ENCODE peak calls at places on chromosomes 1 and 21, in four cellular contexts. G, Z, X and R are unnamed samples.

GRCh38 chr1:238562376-238562775 is 671.7 kb upstream of the ZP4 start:
- DNase-seq in G (no peak), Z (no peak), X (no peak), R (peak)

GRCh38 chr1:171141336-171142051 is 43.6 kb upstream of the FMO2 start:
- DNase-seq in G (peak), Z (no peak), X (no peak), R (no peak)

GRCh38 chr1:32349211-32349708 is 13.0 kb downstream of the FAM229A start:
- DNase-seq in G (no peak), Z (no peak), X (no peak), R (no peak)

GRCh38 chr21:28833181-28833580 is 159.5 kb downstream of the LTN1 start:
- DNase-seq in G (no peak), Z (no peak), X (no peak), R (peak)

GRCh38 chr1:108686609-108687313 is 5.3 kb upstream of the PRPF38B start:
- DNase-seq in G (no peak), Z (no peak), X (no peak), R (no peak)

GRCh38 chr1:109274533-109275476 is 8.1 kb downstream of the PSRC1 start:
- DNase-seq in G (no peak), Z (no peak), X (peak), R (peak)

GRCh38 chr1:6241887-6242740 is 1.9 kb upstream of the HES3 start:
- DNase-seq in G (peak), Z (no peak), X (no peak), R (no peak)

GRCh38 chr1:243325305-243325890 is 69.6 kb downstream of the SDCCAG8 start:
- DNase-seq in G (peak), Z (peak), X (peak), R (peak)

GRCh38 chr1:229579101-229579651 is 20.7 kb upstream of the ABCB10 start:
- DNase-seq in G (no peak), Z (no peak), X (no peak), R (peak)

GRCh38 chr1:177571076-177571475 is 398.8 kb downstream of the SEC16B start:
- DNase-seq in G (peak), Z (no peak), X (no peak), R (no peak)

GRCh38 chr1:204503122-204503912 is 8.7 kb upstream of the PIK3C2B start:
- DNase-seq in G (peak), Z (peak), X (peak), R (peak)

GRCh38 chr1:18396247-18396646 is 84.5 kb upstream of the KLHDC7A start:
- DNase-seq in G (no peak), Z (no peak), X (peak), R (peak)

GRCh38 chr21:34583926-34584563 is 30.9 kb downstream of the RCAN1 start:
- DNase-seq in G (no peak), Z (no peak), X (no peak), R (no peak)

GRCh38 chr1:207938016-207938415 is 27.1 kb upstream of the CD34 start:
- DNase-seq in G (no peak), Z (no peak), X (no peak), R (no peak)

GRCh38 chr1:56867491-56867890 is 12.9 kb downstream of the C8A start:
- DNase-seq in G (no peak), Z (no peak), X (no peak), R (no peak)

GRCh38 chr1:213724640-213725536 is 262.9 kb upstream of the PROX1 start:
- DNase-seq in G (no peak), Z (no peak), X (no peak), R (peak)

GRCh38 chr1:199067483-199067882 is 428.6 kb downstream of the PTPRC start:
- DNase-seq in G (no peak), Z (peak), X (no peak), R (no peak)

GRCh38 chr21:37032877-37033471 is 26.5 kb downstream of the RIPPLY3 start:
- DNase-seq in G (no peak), Z (no peak), X (peak), R (peak)

GRCh38 chr1:178908358-178908757 is 37.5 kb upstream of the ANGPTL1 start:
- DNase-seq in G (no peak), Z (no peak), X (no peak), R (no peak)

GRCh38 chr21:31729622-31730343 is 2.1 kb downstream of the SCAF4 start:
- DNase-seq in G (no peak), Z (no peak), X (no peak), R (no peak)

GRCh38 chr1:161382214-161383019 is 14.7 kb upstream of the CFAP126 start:
- DNase-seq in G (peak), Z (peak), X (peak), R (peak)

GRCh38 chr1:230828421-230828820 is 39.9 kb downstream of the C1orf198 start:
- DNase-seq in G (no peak), Z (no peak), X (no peak), R (no peak)
- TF ChIP-seq EZH2 in G (no peak), Z (no peak), X (no peak), R (no peak)

GRCh38 chr1:173603056-173603591 is at the start of gene SLC9C2:
- DNase-seq in G (no peak), Z (peak), X (no peak), R (no peak)

GRCh38 chr1:173608503-173609216 is 5.8 kb upstream of the SLC9C2 start:
- DNase-seq in G (no peak), Z (no peak), X (no peak), R (no peak)
- H3K4me2 ChIP-seq in G (no peak), Z (no peak), X (no peak), R (no peak)

GRCh38 chr1:24925963-24926362 is 4.1 kb downstream of the RUNX3 start:
- DNase-seq in G (no peak), Z (no peak), X (no peak), R (no peak)

GRCh38 chr1:24926596-24927249 is 3.4 kb downstream of the RUNX3 start:
- DNase-seq in G (peak), Z (no peak), X (no peak), R (no peak)

GRCh38 chr1:24928631-24929090 is 1.4 kb downstream of the RUNX3 start:
- DNase-seq in G (peak), Z (peak), X (no peak), R (no peak)

GRCh38 chr1:24927886-24928630 is 2.0 kb downstream of the RUNX3 start:
- DNase-seq in G (peak), Z (no peak), X (no peak), R (no peak)

GRCh38 chr1:24927473-24927872 is 2.6 kb downstream of the RUNX3 start:
- DNase-seq in G (no peak), Z (no peak), X (no peak), R (no peak)
- TF ChIP-seq EZH2 in G (no peak), Z (no peak), X (no peak), R (no peak)

DNA sequence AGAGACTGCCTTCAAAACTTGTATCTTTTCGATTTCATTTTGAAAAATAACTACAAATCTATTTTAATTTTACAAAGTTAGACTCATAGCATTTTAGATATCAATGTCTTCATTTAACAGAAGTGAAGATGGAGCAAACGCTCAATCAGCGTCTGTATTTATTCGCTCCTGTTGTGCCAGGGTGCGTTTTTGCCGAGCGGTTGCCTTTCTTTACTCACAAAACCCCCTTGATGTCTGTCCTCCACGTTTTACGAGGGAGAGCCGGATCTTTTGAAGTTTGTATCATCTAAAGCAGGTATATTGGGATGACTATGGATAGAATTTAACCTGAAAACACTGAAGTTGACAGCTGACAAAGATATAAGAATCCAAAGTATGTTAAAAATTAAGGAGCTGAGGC is 44.6 kb downstream of the MRPL39 start:
- DNase-seq in G (no peak), Z (no peak), X (no peak), R (no peak)
- H3K4me2 ChIP-seq in G (peak), Z (peak), X (no peak), R (peak)

DNA sequence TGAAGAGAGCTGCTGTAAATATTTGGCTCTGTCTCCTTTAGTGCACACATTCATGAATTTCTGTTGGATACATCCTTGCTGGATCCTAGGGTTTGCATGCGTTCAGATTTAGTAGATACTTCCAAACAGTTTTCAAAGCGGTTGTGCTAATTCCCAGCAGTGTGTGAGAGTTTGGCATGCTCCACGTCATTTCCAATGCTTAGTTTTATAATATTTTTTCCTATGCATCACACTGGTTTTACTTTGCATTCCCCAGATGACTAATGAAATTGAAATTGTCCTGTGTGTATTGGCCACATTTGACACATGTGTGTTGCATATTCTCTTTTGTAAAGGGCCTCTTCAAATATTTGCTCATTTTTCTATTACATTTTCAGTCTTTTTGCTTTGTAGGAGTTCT is 18.5 kb upstream of the AADACL3 start:
- DNase-seq in G (no peak), Z (no peak), X (no peak), R (no peak)
- TF ChIP-seq EZH2 in G (no peak), Z (no peak), X (no peak), R (no peak)

GRCh38 chr1:4980211-4980610 is 325.8 kb downstream of the AJAP1 start:
- DNase-seq in G (no peak), Z (no peak), X (no peak), R (no peak)

GRCh38 chr1:4976859-4977440 is 322.5 kb downstream of the AJAP1 start:
- DNase-seq in G (no peak), Z (no peak), X (no peak), R (no peak)

GRCh38 chr1:4975856-4976255 is 321.4 kb downstream of the AJAP1 start:
- DNase-seq in G (no peak), Z (no peak), X (no peak), R (no peak)

GRCh38 chr1:4977701-4978100 is 323.3 kb downstream of the AJAP1 start:
- DNase-seq in G (no peak), Z (no peak), X (no peak), R (no peak)

DNA sequence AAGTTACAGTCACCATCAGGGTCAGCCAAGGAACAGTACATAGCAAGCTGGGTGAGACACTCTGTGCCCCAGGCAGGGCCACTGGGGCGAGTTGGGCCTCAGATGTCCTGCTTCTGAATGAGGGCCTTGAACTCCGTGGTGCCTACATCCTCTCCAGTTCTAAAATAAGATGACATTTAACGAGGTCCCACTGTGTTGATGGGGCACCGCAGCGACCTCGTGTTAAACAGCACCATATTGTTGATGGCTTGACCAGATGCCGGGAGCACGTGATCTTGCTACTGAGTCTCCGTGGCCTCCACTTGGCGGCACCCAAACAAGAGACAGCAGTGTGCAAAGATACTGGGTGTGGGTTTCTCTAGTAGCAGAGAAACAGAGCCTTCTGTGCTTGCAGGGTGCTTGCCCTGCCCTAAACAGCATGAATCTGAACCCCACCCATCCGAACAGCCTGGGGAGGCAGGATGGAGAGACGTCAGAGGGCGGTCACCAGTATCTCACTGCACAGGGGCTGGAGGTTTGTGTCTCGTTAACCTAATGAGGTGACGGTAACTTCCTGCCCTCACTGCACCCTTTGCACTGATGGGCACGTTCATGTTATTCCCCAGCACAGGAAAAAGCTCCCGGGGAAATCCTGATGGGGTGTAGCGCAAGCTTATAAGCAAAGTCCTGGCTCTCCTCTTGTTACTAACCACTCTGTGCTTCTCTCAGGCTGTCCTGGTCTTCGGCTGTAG is 324.4 kb downstream of the AJAP1 start:
- DNase-seq in G (no peak), Z (no peak), X (no peak), R (no peak)
- H3K4me2 ChIP-seq in G (no peak), Z (no peak), X (no peak), R (no peak)

GRCh38 chr1:233905416-233906051 is 1.1 kb downstream of the SLC35F3 start:
- DNase-seq in G (peak), Z (no peak), X (no peak), R (no peak)
- TF ChIP-seq EZH2 in G (peak), Z (no peak), X (no peak), R (no peak)